ENCODE peak calls at places on chromosomes 13 and 19, in five cellular contexts. X is A549, O is GM12878, Q is K562, S is endothelial cell of umbilical vein. U is an unnamed sample.

GRCh38 chr13:86946734-86947133 is 724.4 kb upstream of the SLITRK5 start:
- DNase-seq in S (no peak), X (no peak), Q (no peak), O (no peak), U (no peak)

GRCh38 chr19:342801-343421 is 1.7 kb downstream of the MIER2 start:
- DNase-seq in X (no peak), Q (peak; percentile 38), S (peak; percentile 98), O (peak; percentile 15), U (no peak)

GRCh38 chr19:57016076-57016475 is 103.7 kb upstream of the USP29 start:
- DNase-seq in Q (no peak), O (no peak), S (no peak), X (no peak), U (no peak)

GRCh38 chr19:2302319-2303208 is 5.4 kb downstream of the LINGO3 start:
- DNase-seq in S (peak; percentile 36), Q (peak; percentile 42), O (no peak), X (no peak), U (no peak)

GRCh38 chr13:25377244-25377962 is 5.6 kb downstream of the ATP8A2 start:
- DNase-seq in S (no peak), Q (no peak), O (no peak), X (no peak), U (no peak)

GRCh38 chr13:21395953-21396352 is 63.1 kb downstream of the ZDHHC20 start:
- DNase-seq in S (no peak), O (no peak), X (no peak), Q (no peak), U (no peak)

GRCh38 chr13:94999871-95000270 is 287.5 kb upstream of the SOX21 start:
- DNase-seq in O (no peak), X (no peak), S (peak; percentile 62), Q (no peak), U (no peak)

GRCh38 chr19:42942187-42942789 is 5.3 kb upstream of the PSG7 start:
- DNase-seq in X (peak; percentile 19), S (no peak), Q (peak; percentile 8), O (no peak), U (peak; percentile 6)

GRCh38 chr13:33869005-33869404 is 51.1 kb downstream of the RFC3 start:
- DNase-seq in O (no peak), S (no peak), X (no peak), Q (no peak), U (no peak)

GRCh38 chr13:110520431-110521295 is 40.9 kb downstream of the RAB20 start:
- DNase-seq in Q (no peak), O (no peak), S (no peak), X (no peak), U (no peak)

DNA sequence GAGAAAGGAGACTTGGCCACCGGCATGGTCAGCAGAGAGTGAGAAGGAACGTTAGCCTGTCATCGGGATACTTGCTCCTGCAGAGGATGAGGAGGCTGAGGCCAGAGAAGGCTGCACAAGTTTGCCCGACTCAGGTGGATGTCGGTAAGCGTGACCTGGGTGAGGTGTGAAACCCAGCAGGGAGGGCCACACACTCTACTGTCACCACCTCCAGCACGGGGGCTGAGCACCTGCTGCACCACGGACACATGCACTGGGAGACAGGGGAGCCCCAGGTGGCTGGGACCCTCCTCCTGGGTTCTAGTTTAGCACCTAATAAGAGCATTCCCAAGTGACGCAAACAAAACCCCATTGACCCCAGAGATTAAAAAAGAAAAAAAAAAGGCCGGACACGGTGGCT is 17.3 kb downstream of the MLLT1 start:
- DNase-seq in Q (no peak), X (no peak), S (no peak), O (no peak), U (no peak)
- H3K4me1 ChIP-seq in Q (no peaks in the 10 kb centered on the region), X (no peaks in the 10 kb centered on the region), S (no peaks in the 10 kb centered on the region), O (peaks cover 14% of the 10 kb centered on the region), U (peaks cover 14% of the 10 kb centered on the region)

DNA sequence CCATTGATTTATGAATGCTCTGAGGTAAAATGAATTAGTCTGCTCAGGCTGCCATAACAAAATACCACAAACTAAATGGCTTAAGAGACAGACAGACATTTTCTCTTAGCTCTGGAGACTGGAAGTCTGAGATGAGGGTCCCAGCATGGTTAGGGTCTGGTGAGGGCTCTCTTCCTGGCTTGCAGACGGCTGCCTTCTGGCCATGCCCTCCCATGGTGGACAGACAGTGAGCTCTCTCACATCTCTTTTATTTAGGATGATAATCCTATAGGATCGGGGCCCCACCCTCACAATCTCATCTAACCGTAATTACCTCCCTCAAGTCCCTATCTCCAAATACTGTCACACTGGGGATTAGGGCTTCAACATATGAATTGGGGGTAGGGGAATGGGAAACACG is 47.1 kb downstream of the HSPH1 start:
- DNase-seq in O (no peak), S (no peak), Q (no peak), X (no peak), U (no peak)
- TF ChIP-seq MYC in O (no peak), S (no peak), Q (no peak), X (no peak), U (no peak)

GRCh38 chr19:13027031-13027430 is 31.8 kb downstream of the NFIX start:
- DNase-seq in O (no peak), S (no peak), Q (no peak), X (no peak), U (no peak)
- H3K4me1 ChIP-seq in O (peaks cover 15% of the 10 kb centered on the region), S (peaks cover 36% of the 10 kb centered on the region), Q (peaks cover 12% of the 10 kb centered on the region), X (peaks cover 19% of the 10 kb centered on the region), U (peaks cover 90% of the 10 kb centered on the region)

GRCh38 chr19:39359026-39359425 is 16.8 kb downstream of the SAMD4B start:
- DNase-seq in O (no peak), S (no peak), X (no peak), Q (no peak), U (no peak)

GRCh38 chr19:39365531-39365930 is 23.3 kb downstream of the SAMD4B start:
- DNase-seq in X (no peak), Q (no peak), O (no peak), S (no peak), U (no peak)

GRCh38 chr19:39363909-39364457 is 21.8 kb downstream of the SAMD4B start:
- DNase-seq in O (no peak), S (no peak), Q (no peak), X (no peak), U (no peak)

GRCh38 chr19:39360599-39360998 is 18.4 kb downstream of the SAMD4B start:
- DNase-seq in O (no peak), S (no peak), X (no peak), Q (no peak), U (no peak)

DNA sequence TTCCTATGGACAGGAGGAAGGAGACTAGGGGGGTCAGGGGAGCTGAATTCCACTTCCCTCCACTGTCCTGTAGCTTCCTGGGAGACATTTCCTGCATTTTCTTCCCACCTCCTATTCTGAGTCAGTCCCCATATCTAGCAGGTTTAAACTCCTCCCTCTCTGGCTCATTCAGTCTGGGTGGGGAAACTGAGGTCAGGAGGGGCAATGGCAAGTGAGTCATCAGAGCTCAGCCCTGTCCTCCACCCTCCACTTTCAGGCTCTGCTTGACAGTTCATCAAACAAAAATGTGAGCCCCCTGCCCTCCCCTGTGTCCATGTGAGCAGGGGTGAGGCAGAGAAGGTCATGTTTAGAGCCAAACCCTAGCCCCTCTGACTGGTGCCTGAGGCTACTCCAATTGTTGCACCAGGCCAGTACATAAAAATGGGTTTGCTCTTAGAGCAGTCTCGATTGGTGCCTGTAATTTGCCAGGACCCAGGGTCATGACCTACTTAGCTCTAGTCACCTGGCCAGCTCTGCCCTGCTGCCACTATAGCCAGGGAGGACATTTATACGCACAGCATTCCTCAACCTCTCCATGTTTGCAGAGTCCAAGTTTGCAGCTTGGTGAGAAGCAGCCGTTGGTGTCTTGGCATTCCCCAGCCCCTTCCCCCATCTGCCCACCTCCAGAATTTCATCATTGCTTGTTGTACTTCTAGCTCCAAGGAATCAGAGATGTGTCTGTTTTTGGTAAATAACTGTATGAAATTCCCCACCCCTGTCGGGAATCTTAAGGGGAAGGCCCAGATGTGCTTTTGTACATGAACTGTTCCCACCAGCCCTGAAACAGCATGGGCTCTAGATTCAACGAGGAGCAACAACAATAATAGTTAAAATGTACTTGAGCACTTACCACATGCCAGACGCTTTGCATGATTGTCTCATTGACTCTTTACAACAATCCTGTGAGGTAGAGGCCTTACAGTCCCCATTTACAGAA is 20.7 kb downstream of the SAMD4B start:
- DNase-seq in O (no peak), S (peak; percentile 27), X (no peak), Q (no peak), U (no peak)
- TF ChIP-seq MYC in O (no peak), S (no peak), X (no peak), Q (no peak), U (no peak)

DNA sequence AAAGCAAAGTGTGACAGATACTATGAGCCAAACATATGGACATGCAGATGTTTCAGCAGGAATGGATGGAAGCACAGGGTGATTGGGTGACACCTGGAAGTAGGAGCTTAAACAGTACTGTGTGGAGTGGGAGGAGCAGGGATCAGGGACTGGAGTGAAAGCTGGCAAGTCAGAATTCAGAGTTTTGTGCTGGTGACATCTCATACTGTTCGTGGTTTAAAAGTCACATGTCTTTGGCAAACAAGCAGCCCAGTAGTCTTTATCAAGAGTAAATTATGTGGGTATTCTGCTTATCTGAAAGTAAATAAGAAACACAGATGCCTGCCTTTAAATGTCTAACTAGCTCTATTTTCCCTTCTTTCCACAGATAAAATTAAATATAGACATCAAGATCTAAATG is 408.3 kb downstream of the COG6 start:
- DNase-seq in S (no peak), Q (no peak), X (no peak), O (no peak), U (peak; percentile 81)
- H3K4me1 ChIP-seq in S (peaks cover 10% of the 10 kb centered on the region), Q (no peaks in the 10 kb centered on the region), X (peaks cover 17% of the 10 kb centered on the region), O (peaks cover 22% of the 10 kb centered on the region), U (peaks cover 70% of the 10 kb centered on the region)

GRCh38 chr19:12787458-12787857 is 3.8 kb upstream of the JUNB start:
- DNase-seq in Q (no peak), S (no peak), O (no peak), X (no peak), U (no peak)
- TF ChIP-seq MYC in Q (no peak), S (no peak), O (no peak), X (no peak), U (no peak)

GRCh38 chr19:51124729-51125128 is at the start of gene SIGLEC9:
- DNase-seq in Q (no peak), O (no peak), X (no peak), S (no peak), U (no peak)

GRCh38 chr19:51125421-51126075 is 842 bp downstream of the SIGLEC9 start:
- DNase-seq in X (no peak), Q (no peak), O (no peak), S (no peak), U (no peak)

GRCh38 chr19:51127755-51128154 is 3.0 kb downstream of the SIGLEC9 start:
- DNase-seq in O (no peak), Q (peak; percentile 31), S (no peak), X (no peak), U (no peak)

GRCh38 chr19:51128227-51128626 is 3.5 kb downstream of the SIGLEC9 start:
- DNase-seq in Q (no peak), X (no peak), O (no peak), S (no peak), U (no peak)

GRCh38 chr19:51127032-51127431 is 2.3 kb downstream of the SIGLEC9 start:
- DNase-seq in Q (no peak), S (no peak), O (no peak), X (no peak), U (no peak)
- H3K4me1 ChIP-seq in Q (peaks cover 39% of the 10 kb centered on the region), S (peaks cover 8% of the 10 kb centered on the region), O (peaks cover 5% of the 10 kb centered on the region), X (no peaks in the 10 kb centered on the region), U (no peaks in the 10 kb centered on the region)

DNA sequence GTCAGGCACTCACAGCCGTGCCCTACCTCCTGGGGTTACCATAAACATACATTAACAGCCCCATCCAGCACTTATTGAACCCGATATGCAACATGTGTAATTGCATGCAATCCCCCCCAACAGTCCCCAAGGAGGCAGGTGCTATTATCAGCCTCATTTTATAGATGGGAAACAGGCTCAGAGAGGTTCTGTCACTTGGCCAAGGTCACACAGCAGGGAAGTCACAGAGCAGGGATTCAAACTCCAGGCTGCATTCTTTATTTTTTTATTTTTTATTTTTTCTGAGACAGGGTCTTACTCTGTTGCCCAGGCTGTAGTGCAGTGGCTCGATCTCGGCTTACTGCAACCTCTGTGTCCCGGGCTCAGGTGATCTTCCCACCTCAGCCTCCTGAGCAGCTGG is 38.4 kb upstream of the TNFAIP8L1 start:
- DNase-seq in O (no peak), S (no peak), Q (no peak), X (no peak), U (no peak)
- TF ChIP-seq MYC in O (no peak), S (no peak), Q (no peak), X (no peak), U (no peak)

U was measured in HepG2.